ENCODE peak calls at places on chromosome 11, in five cellular contexts. O, S, X, K and B are unnamed samples.

GRCh38 chr11:96288915-96289314 is 54.1 kb downstream of the MAML2 start:
- DNase-seq in X (peak; percentile 56), S (no peak), O (no peak), K (no peak), B (no peak)

GRCh38 chr11:15291885-15292284 is 177.2 kb downstream of the INSC start:
- DNase-seq in X (no peak), S (no peak), O (no peak), K (no peak), B (no peak)

GRCh38 chr11:10488121-10488580 is 33.1 kb downstream of the AMPD3 start:
- DNase-seq in K (no peak), S (no peak), O (no peak), X (peak; percentile 24), B (no peak)

GRCh38 chr11:125947419-125948277 is 1.8 kb downstream of the VSIG10L2 start:
- DNase-seq in X (no peak), K (no peak), S (no peak), O (no peak), B (no peak)

GRCh38 chr11:100706179-100706578 is 19.1 kb downstream of the ARHGAP42 start:
- DNase-seq in X (peak; percentile 50), O (no peak), S (no peak), K (no peak), B (no peak)

GRCh38 chr11:133425245-133425644 is 107.1 kb downstream of the OPCML start:
- DNase-seq in O (no peak), K (no peak), S (no peak), X (no peak), B (no peak)

GRCh38 chr11:123973816-123974215 is 3.8 kb downstream of the OR10S1 start:
- DNase-seq in K (no peak), O (no peak), X (no peak), S (no peak), B (no peak)

GRCh38 chr11:133895551-133895950 is 50.2 kb upstream of the SPATA19 start:
- DNase-seq in O (no peak), X (no peak), S (no peak), K (no peak), B (no peak)

GRCh38 chr11:1382831-1383607 is 6.7 kb upstream of the BRSK2 start:
- DNase-seq in S (peak; percentile 49), K (peak; percentile 83), X (peak; percentile 82), O (peak; percentile 61), B (peak; percentile 70)

GRCh38 chr11:121476379-121477032 is 23.7 kb upstream of the SORL1-AS1 start:
- DNase-seq in O (no peak), X (no peak), S (no peak), K (no peak), B (no peak)